ENCODE peak calls at places on chromosomes 12 and 14, in four cellular contexts. One of them, this sample, is unnamed.

GRCh38 chr14:73472182-73473114 is 14.1 kb upstream of the NUMB start:
- DNase-seq in HepG2: peak
- DNase-seq in GM12878: peak
- DNase-seq in K562: peak
- DNase-seq in this sample: no peak

GRCh38 chr14:34453226-34453625 is 8.8 kb downstream of the SPTSSA start:
- DNase-seq in HepG2: no peak
- DNase-seq in GM12878: no peak
- DNase-seq in K562: no peak
- DNase-seq in this sample: no peak

GRCh38 chr14:101521306-101521935 is 39.9 kb upstream of the DIO3 start:
- DNase-seq in HepG2: no peak
- DNase-seq in GM12878: no peak
- DNase-seq in K562: no peak
- DNase-seq in this sample: no peak

GRCh38 chr14:88955470-88955869 is 131.0 kb downstream of the TTC8 start:
- DNase-seq in HepG2: no peak
- DNase-seq in GM12878: no peak
- DNase-seq in K562: no peak
- DNase-seq in this sample: no peak

GRCh38 chr14:37974421-37974820 is 233.3 kb upstream of the SSTR1 start:
- DNase-seq in HepG2: no peak
- DNase-seq in GM12878: no peak
- DNase-seq in K562: no peak
- DNase-seq in this sample: no peak

GRCh38 chr12:94640134-94640928 is 10.0 kb downstream of the TMCC3 start:
- DNase-seq in HepG2: no peak
- DNase-seq in GM12878: peak
- DNase-seq in K562: no peak
- DNase-seq in this sample: no peak

GRCh38 chr12:57340104-57340503 is 89.1 kb upstream of the STAC3 start:
- DNase-seq in HepG2: no peak
- DNase-seq in GM12878: no peak
- DNase-seq in K562: peak
- DNase-seq in this sample: no peak

GRCh38 chr12:6093764-6094163 is 30.7 kb downstream of the VWF start:
- DNase-seq in HepG2: no peak
- DNase-seq in GM12878: no peak
- DNase-seq in K562: no peak
- DNase-seq in this sample: no peak

GRCh38 chr14:73763396-73763795 is 49.2 kb upstream of the PNMA1 start:
- DNase-seq in HepG2: peak
- DNase-seq in GM12878: no peak
- DNase-seq in K562: no peak
- DNase-seq in this sample: no peak

GRCh38 chr14:56703947-56704346 is 106.3 kb downstream of the OTX2 start:
- DNase-seq in HepG2: no peak
- DNase-seq in GM12878: no peak
- DNase-seq in K562: no peak
- DNase-seq in this sample: peak

GRCh38 chr14:91300283-91300841 is 55.9 kb upstream of the GPR68 start:
- DNase-seq in HepG2: no peak
- DNase-seq in GM12878: no peak
- DNase-seq in K562: no peak
- DNase-seq in this sample: no peak

GRCh38 chr14:21142357-21142756 is 13.5 kb downstream of the OR5AU1 start:
- DNase-seq in HepG2: no peak
- DNase-seq in GM12878: no peak
- DNase-seq in K562: no peak
- DNase-seq in this sample: no peak

GRCh38 chr12:43407816-43408645 is 144.0 kb downstream of the ADAMTS20 start:
- DNase-seq in HepG2: no peak
- DNase-seq in GM12878: no peak
- DNase-seq in K562: no peak
- DNase-seq in this sample: no peak

GRCh38 chr12:107442593-107442992 is 243.0 kb upstream of the PWP1 start:
- DNase-seq in HepG2: no peak
- DNase-seq in GM12878: no peak
- DNase-seq in K562: no peak
- DNase-seq in this sample: no peak

GRCh38 chr12:6334940-6335450 is 6.9 kb downstream of the TNFRSF1A start:
- DNase-seq in HepG2: no peak
- DNase-seq in GM12878: no peak
- DNase-seq in K562: no peak
- DNase-seq in this sample: no peak

DNA sequence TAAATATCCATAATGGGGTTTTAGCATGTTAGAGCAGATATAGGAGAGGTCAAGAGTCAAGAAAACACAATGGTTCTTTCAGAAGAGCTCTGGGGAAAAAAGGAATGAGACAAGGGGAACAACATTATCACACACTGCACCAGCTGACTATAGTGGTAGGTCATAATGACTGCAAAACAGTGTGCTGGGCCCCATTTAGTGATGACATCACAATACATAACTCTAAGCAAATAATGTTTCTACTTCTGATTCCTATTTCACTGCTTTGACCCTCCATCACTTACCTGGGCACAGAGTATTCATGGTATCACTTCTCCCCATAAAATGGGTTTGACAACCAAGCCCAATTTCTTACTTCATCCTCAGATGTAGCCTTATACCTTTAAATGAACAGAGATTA is 62.1 kb downstream of the GARIN6 start:
- DNase-seq in HepG2: no peak
- DNase-seq in GM12878: no peak
- DNase-seq in K562: no peak
- DNase-seq in this sample: no peak
- TF ChIP-seq TCF7 in HepG2: no peak
- TF ChIP-seq TCF7 in GM12878: no peak
- TF ChIP-seq TCF7 in K562: no peak
- TF ChIP-seq TCF7 in this sample: no peak

GRCh38 chr12:12336511-12336910 is 13.5 kb downstream of the MANSC1 start:
- DNase-seq in HepG2: no peak
- DNase-seq in GM12878: no peak
- DNase-seq in K562: no peak
- DNase-seq in this sample: no peak

GRCh38 chr12:12334710-12335040 is 15.4 kb downstream of the MANSC1 start:
- DNase-seq in HepG2: no peak
- DNase-seq in GM12878: no peak
- DNase-seq in K562: no peak
- DNase-seq in this sample: no peak

GRCh38 chr12:12333980-12334709 is 15.9 kb downstream of the MANSC1 start:
- DNase-seq in HepG2: peak
- DNase-seq in GM12878: peak
- DNase-seq in K562: peak
- DNase-seq in this sample: peak

GRCh38 chr12:12333407-12333831 is 16.6 kb downstream of the MANSC1 start:
- DNase-seq in HepG2: no peak
- DNase-seq in GM12878: no peak
- DNase-seq in K562: no peak
- DNase-seq in this sample: no peak

GRCh38 chr12:12336049-12336411 is 14.0 kb downstream of the MANSC1 start:
- DNase-seq in HepG2: peak
- DNase-seq in GM12878: peak
- DNase-seq in K562: no peak
- DNase-seq in this sample: no peak
- TF ChIP-seq TCF7 in HepG2: peak
- TF ChIP-seq TCF7 in GM12878: no peak
- TF ChIP-seq TCF7 in K562: no peak
- TF ChIP-seq TCF7 in this sample: no peak

GRCh38 chr14:75806247-75806876 is 145.3 kb downstream of the TTLL5 start:
- DNase-seq in HepG2: no peak
- DNase-seq in GM12878: no peak
- DNase-seq in K562: no peak
- DNase-seq in this sample: no peak

GRCh38 chr14:75800792-75801191 is 139.7 kb downstream of the TTLL5 start:
- DNase-seq in HepG2: no peak
- DNase-seq in GM12878: no peak
- DNase-seq in K562: no peak
- DNase-seq in this sample: peak

GRCh38 chr14:75805646-75806045 is 144.6 kb downstream of the TTLL5 start:
- DNase-seq in HepG2: no peak
- DNase-seq in GM12878: no peak
- DNase-seq in K562: no peak
- DNase-seq in this sample: no peak

GRCh38 chr14:75804570-75805275 is 143.7 kb downstream of the TTLL5 start:
- DNase-seq in HepG2: no peak
- DNase-seq in GM12878: no peak
- DNase-seq in K562: no peak
- DNase-seq in this sample: no peak

GRCh38 chr14:75803768-75804167 is 142.7 kb downstream of the TTLL5 start:
- DNase-seq in HepG2: no peak
- DNase-seq in GM12878: no peak
- DNase-seq in K562: no peak
- DNase-seq in this sample: peak
- TF ChIP-seq TCF7 in HepG2: no peak
- TF ChIP-seq TCF7 in GM12878: no peak
- TF ChIP-seq TCF7 in K562: no peak
- TF ChIP-seq TCF7 in this sample: no peak

DNA sequence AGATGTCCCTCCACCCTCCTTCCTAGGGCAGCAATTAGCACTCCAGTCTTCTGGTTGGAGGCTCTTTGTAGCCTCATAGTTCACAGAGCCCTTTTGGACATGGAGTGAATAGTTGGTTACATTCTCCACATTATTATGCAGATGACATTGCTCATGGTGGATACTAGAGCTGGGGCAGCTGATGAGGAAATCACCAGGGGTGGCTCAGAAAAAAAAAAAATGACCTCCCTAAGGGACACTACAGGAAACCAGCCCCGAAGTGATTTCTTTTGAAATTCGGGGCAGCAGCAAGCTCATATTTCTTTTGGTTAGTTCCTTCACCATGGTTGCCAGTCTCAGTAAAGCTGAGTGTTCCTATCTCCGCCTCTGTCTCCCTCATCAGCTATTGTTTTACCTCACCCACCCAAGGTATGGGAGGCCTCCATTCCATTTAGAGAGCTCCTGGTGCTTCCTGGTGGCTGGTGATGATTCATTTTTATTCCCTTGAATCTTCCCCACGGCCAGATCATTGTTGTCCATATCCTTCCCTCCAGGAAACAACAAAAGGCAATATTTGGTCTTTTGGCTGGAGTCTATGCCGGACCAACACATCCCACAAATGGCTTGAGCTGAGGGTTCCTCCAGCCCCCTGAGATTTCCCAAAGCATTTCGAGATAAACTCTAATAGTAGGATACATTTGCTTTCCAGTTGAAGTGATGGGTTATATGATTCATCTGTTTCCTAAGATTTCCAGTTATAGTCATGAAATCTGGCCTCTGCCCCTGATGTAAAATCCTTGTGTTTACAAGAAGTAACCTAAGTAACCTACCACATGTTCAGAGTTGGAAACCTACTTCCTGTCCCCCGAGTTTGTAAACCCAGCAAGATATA is 56.2 kb upstream of the NID2 start:
- DNase-seq in HepG2: no peak
- DNase-seq in GM12878: no peak
- DNase-seq in K562: no peak
- DNase-seq in this sample: no peak
- TF ChIP-seq TCF7 in HepG2: no peak
- TF ChIP-seq TCF7 in GM12878: no peak
- TF ChIP-seq TCF7 in K562: no peak
- TF ChIP-seq TCF7 in this sample: no peak

This sample was measured in WTC11.